ENCODE peak calls at places on chromosome 6, in four cellular contexts. V is K562, D is HL-60, E is GM12878. I is an unnamed sample.

GRCh38 chr6:130322673-130323268 is 43.0 kb upstream of the TMEM200A start:
- DNase-seq in V (peak; percentile 25), D (peak; percentile 0), E (peak; percentile 17), I (no peak)

GRCh38 chr6:19759117-19759880 is 77.9 kb upstream of the ID4 start:
- DNase-seq in V (no peak), D (no peak), E (no peak), I (no peak)

GRCh38 chr6:18432180-18432579 is 45.0 kb downstream of the RNF144B start:
- DNase-seq in E (no peak), D (no peak), V (no peak), I (no peak)

GRCh38 chr6:4041480-4041879 is 37.5 kb downstream of the FAM217A start:
- DNase-seq in E (no peak), V (no peak), D (no peak), I (no peak)

GRCh38 chr6:43575105-43575771 is 600 bp downstream of the XPO5 start:
- DNase-seq in V (peak; percentile 88), D (peak; percentile 24), E (no peak), I (no peak)

GRCh38 chr6:139927236-139927635 is 552.8 kb upstream of the CITED2 start:
- DNase-seq in D (no peak), V (peak; percentile 22), E (no peak), I (no peak)

GRCh38 chr6:90523779-90524310 is 63.0 kb downstream of the MAP3K7 start:
- DNase-seq in D (no peak), V (no peak), E (no peak), I (no peak)

GRCh38 chr6:148293181-148293995 is 49.2 kb upstream of the SASH1 start:
- DNase-seq in V (no peak), E (no peak), D (no peak), I (no peak)

GRCh38 chr6:167449099-167449861 is 124.4 kb downstream of the TTLL2 start:
- DNase-seq in E (no peak), V (no peak), D (no peak), I (no peak)

GRCh38 chr6:118685823-118686449 is 34.5 kb upstream of the CEP85L start:
- DNase-seq in V (no peak), E (no peak), D (no peak), I (no peak)

GRCh38 chr6:159107451-159108260 is 61.5 kb upstream of the FNDC1 start:
- DNase-seq in V (no peak), E (no peak), D (no peak), I (no peak)

GRCh38 chr6:146017672-146018071 is 11.2 kb upstream of the GRM1 start:
- DNase-seq in E (no peak), V (no peak), D (no peak), I (no peak)

GRCh38 chr6:45256697-45257695 is 71.1 kb upstream of the RUNX2 start:
- DNase-seq in V (no peak), D (peak; percentile 34), E (no peak), I (no peak)

GRCh38 chr6:147204843-147205311 is 660 bp downstream of the STXBP5 start:
- DNase-seq in D (no peak), V (no peak), E (no peak), I (no peak)

GRCh38 chr6:119717942-119718341 is 368.4 kb upstream of the MAN1A1 start:
- DNase-seq in V (no peak), E (no peak), D (no peak), I (no peak)

GRCh38 chr6:116278853-116279231 is 888 bp downstream of the TSPYL1 start:
- DNase-seq in E (no peak), D (no peak), V (no peak), I (no peak)

GRCh38 chr6:150142657-150143501 is at the start of gene PPP1R14C:
- DNase-seq in V (peak; percentile 92), E (no peak), D (no peak), I (peak; percentile 35)

GRCh38 chr6:26045046-26045938 is 41.9 kb upstream of the HFE start:
- DNase-seq in V (no peak), E (peak; percentile 99), D (no peak), I (no peak)

GRCh38 chr6:41733707-41734665 is 1.4 kb downstream of the TFEB start:
- DNase-seq in D (no peak), E (peak; percentile 63), V (peak; percentile 96), I (peak; percentile 93)

GRCh38 chr6:117505337-117505736 is 22.9 kb downstream of the DCBLD1 start:
- DNase-seq in E (no peak), D (no peak), V (no peak), I (no peak)
- TF ChIP-seq SPI1 in E (no peak), D (no peak), V (no peak), I (no peak)

DNA sequence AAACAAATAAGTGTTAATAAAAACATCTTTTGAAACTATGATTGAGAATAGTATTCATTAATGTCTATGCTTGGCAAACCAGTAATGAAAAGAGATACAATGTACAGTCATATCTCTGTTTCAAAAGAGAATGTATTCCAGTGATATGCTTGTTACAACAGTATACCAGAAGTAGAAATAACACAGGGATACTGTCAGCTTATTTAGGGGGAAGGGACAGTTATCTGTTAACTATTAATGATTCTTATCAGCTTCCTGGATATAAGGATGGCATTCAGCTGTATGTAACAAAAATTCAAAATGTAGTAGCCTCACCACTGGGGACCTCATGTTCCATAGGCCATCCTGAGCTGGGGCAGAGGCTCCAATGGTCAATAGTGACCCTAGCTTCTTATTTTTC is 103.8 kb upstream of the TBX18 start:
- DNase-seq in V (no peak), D (no peak), E (no peak), I (no peak)
- TF ChIP-seq SPI1 in V (no peak), D (no peak), E (no peak), I (no peak)

GRCh38 chr6:142737368-142738060 is 207.5 kb downstream of the HIVEP2 start:
- DNase-seq in V (no peak), D (no peak), E (no peak), I (no peak)
- TF ChIP-seq SPI1 in V (no peak), D (no peak), E (no peak), I (no peak)

DNA sequence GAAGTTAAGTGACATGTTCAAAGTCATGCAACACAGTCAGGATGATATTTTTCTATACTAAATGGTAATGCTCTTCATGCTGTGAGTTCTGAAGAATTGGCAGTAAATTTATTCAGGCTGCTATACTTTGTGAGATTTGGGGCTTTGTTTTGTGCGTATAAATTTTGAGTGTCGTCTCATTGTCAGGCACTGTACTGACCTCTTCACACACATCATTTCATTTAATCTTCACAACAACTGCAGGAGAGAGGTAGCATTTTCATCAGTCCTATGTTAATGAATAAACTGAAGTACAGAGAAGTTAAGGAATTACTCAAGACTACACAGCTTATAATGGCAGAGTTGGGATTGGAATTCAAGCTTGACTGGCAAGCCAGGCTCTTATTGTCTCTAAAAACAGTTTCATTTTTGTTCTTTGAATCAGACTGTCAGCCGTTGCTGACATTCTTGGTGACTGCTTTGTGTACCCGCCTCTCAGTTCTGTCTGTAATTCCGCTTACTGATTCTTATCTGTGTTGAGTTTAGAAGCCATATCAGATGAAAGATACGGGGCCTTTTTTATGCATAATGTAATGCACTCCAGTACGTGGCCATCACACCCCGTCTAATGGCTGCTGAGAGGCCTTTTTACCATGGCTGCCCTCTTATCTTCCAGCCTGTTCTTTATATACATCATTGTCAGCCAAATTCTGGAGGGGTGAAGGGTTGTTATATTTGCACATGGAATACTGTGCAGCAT is 274.9 kb downstream of the UTRN start:
- DNase-seq in E (no peak), D (no peak), V (no peak), I (no peak)
- TF ChIP-seq SPI1 in E (no peak), D (no peak), V (no peak), I (no peak)

GRCh38 chr6:27066802-27067201 is 180.7 kb upstream of the PRSS16 start:
- DNase-seq in E (no peak), V (no peak), D (no peak), I (no peak)
- TF ChIP-seq SPI1 in E (no peak), V (no peak), D (no peak), I (no peak)

I was measured in GM12891.